ENCODE peak calls at places on chromosomes 3 and 15, in six cellular contexts. Z is activated CD4-positive, alpha-beta T cell treated with anti-CD3 and anti-CD28 coated beads for 24 hours; F is neural progenitor cell; D is mesenchymal stem cell; L is CD4-positive, alpha-beta T cell; U is AG04450. I is an unnamed sample.

GRCh38 chr3:171393032-171393744 is 67.0 kb downstream of the TNIK start:
- DNase-seq in D (peak; percentile 13), F (peak; percentile 65), U (peak; percentile 46), Z (no peak), L (no peak), I (no peak)

GRCh38 chr15:75693501-75694240 is 19.0 kb downstream of the CSPG4 start:
- DNase-seq in D (peak; percentile 63), F (no peak), U (no peak), L (no peak), Z (no peak), I (no peak)

GRCh38 chr3:123732447-123732846 is 147.6 kb upstream of the HACD2 start:
- DNase-seq in Z (no peak), F (no peak), U (peak; percentile 88), L (no peak), D (peak; percentile 82), I (no peak)

GRCh38 chr3:148366743-148367410 is 330.8 kb upstream of the AGTR1 start:
- DNase-seq in L (no peak), U (no peak), Z (no peak), D (peak; percentile 10), F (no peak), I (no peak)

GRCh38 chr3:14033023-14033422 is 91.6 kb downstream of the CHCHD4 start:
- DNase-seq in F (no peak), Z (no peak), L (no peak), U (no peak), D (no peak), I (no peak)

GRCh38 chr3:189003410-189003809 is 168.4 kb upstream of the TPRG1 start:
- DNase-seq in Z (no peak), D (no peak), L (no peak), F (no peak), U (no peak), I (no peak)

GRCh38 chr3:106345353-106346027 is 476.7 kb upstream of the CBLB start:
- DNase-seq in L (no peak), Z (no peak), D (peak; percentile 99), U (peak; percentile 88), F (no peak), I (no peak)

GRCh38 chr3:161914703-161915102 is 418.1 kb downstream of the OTOL1 start:
- DNase-seq in Z (no peak), U (peak; percentile 30), F (peak; percentile 65), L (no peak), D (peak; percentile 88), I (no peak)

GRCh38 chr3:122356402-122356801 is 26.6 kb downstream of the MIX23 start:
- DNase-seq in Z (no peak), U (no peak), L (no peak), F (peak; percentile 60), D (peak; percentile 27), I (peak; percentile 43)

I was measured in activated naive CD8-positive, alpha-beta T cell treated with anti-CD3 and anti-CD28 coated beads, Interleukin-2, amount 10 ng/mL, durations not matched to agents 7 days and 5 days.